ENCODE peak calls at places on chromosomes 12 and 14, in four cellular contexts. T is stimulated activated CD8-positive, alpha-beta memory T cell treated with anti-CD3 and anti-CD28 coated beads, Interleukin-4, amount 100 ng/mL, for 24 hours; C is NCI-H146; G is GM12865. Q is an unnamed sample.

GRCh38 chr12:1908758-1909157 is 9.7 kb downstream of the CACNA2D4 start:
- DNase-seq in T (no peak), C (no peak), G (no peak), Q (no peak)

GRCh38 chr12:105596731-105597130 is 266.2 kb downstream of the C12orf75 start:
- DNase-seq in T (no peak), C (no peak), G (no peak), Q (no peak)

GRCh38 chr12:27422697-27423096 is 23.8 kb upstream of the SMCO2 start:
- DNase-seq in C (no peak), G (no peak), T (no peak), Q (no peak)

GRCh38 chr12:43737646-43738045 is 20.9 kb downstream of the PUS7L start:
- DNase-seq in T (no peak), C (no peak), G (no peak), Q (no peak)

GRCh38 chr12:6950944-6951540 is at the start of gene PTPN6:
- DNase-seq in C (no peak), T (no peak), G (peak), Q (no peak)

GRCh38 chr12:57625261-57626032 is 7.6 kb downstream of the B4GALNT1 start:
- DNase-seq in C (no peak), T (no peak), G (no peak), Q (no peak)

GRCh38 chr12:84408936-84409335 is 503.7 kb downstream of the SLC6A15 start:
- DNase-seq in C (no peak), G (no peak), T (no peak), Q (no peak)

GRCh38 chr12:28050606-28051005 is 78.1 kb upstream of the PTHLH start:
- DNase-seq in C (no peak), T (no peak), G (no peak), Q (no peak)

GRCh38 chr12:6113691-6114475 is 10.6 kb downstream of the VWF start:
- DNase-seq in T (no peak), C (no peak), G (no peak), Q (no peak)

GRCh38 chr14:89373185-89373584 is 43.8 kb downstream of the FOXN3 start:
- DNase-seq in T (no peak), G (no peak), C (no peak), Q (no peak)

GRCh38 chr14:90193925-90194324 is 62.4 kb upstream of the PSMC1 start:
- DNase-seq in T (no peak), G (peak), C (peak), Q (peak)

GRCh38 chr14:98226411-98226810 is 1045.6 kb downstream of the BCL11B start:
- DNase-seq in G (no peak), C (no peak), T (no peak), Q (no peak)

Q was measured in natural killer cell treated with Interleukin-12 subunit alpha and Interleukin-12 subunit beta and Interleukin-15 and Interleukin-18, amount 100 ng/mL, for 72 hours.